ENCODE peak calls at places on chromosomes 13 and 19, in nine cellular contexts. F is psoas muscle, P is IMR-90, E is PC-3, O is A549, A is endodermal cell, K is transverse colon, B is suprapubic skin, J is adrenal gland. V is an unnamed sample. For H3K9me3, the result is how much of the 10 kb centered on the place peaks cover.

GRCh38 chr13:59261928-59262488 is 901.7 kb downstream of the DIAPH3 start:
- DNase-seq in F (no peak), P (peak), E (no peak), O (peak), A (peak), K (no peak), B (no peak), J (no peak), V (no peak)

GRCh38 chr13:111051656-111052232 is 63.4 kb upstream of the ARHGEF7 start:
- DNase-seq in F (no peak), P (no peak), E (no peak), O (no peak), A (no peak), K (no peak), B (no peak), J (no peak), V (no peak)

GRCh38 chr19:38095411-38096308 is 128.4 kb downstream of the DPF1 start:
- DNase-seq in F (peak), P (peak), E (peak), O (peak), A (peak), K (peak), B (peak), J (peak), V (peak)

GRCh38 chr19:50693064-50693975 is 26.3 kb downstream of the SHANK1 start:
- DNase-seq in F (no peak), P (no peak), E (no peak), O (no peak), A (no peak), K (no peak), B (no peak), J (no peak), V (no peak)

GRCh38 chr19:58516964-58517833 is 2.4 kb downstream of the ZBTB45 start:
- DNase-seq in F (no peak), P (no peak), E (no peak), O (no peak), A (no peak), K (no peak), B (no peak), J (no peak), V (no peak)

GRCh38 chr13:43235028-43235427 is 211.6 kb downstream of the DNAJC15 start:
- DNase-seq in F (no peak), P (no peak), E (no peak), O (no peak), A (no peak), K (no peak), B (no peak), J (no peak), V (no peak)

GRCh38 chr19:51489113-51489512 is 10.8 kb downstream of the CEACAM18 start:
- DNase-seq in F (no peak), P (no peak), E (peak), O (no peak), A (no peak), K (no peak), B (no peak), J (no peak), V (no peak)

GRCh38 chr19:38684078-38684861 is 36.8 kb downstream of the ACTN4 start:
- DNase-seq in F (peak), P (peak), E (peak), O (peak), A (peak), K (peak), B (peak), J (peak), V (no peak)

GRCh38 chr19:36115453-36116343 is at the start of gene TBCB:
- DNase-seq in F (peak), P (peak), E (no peak), O (peak), A (no peak), K (peak), B (peak), J (no peak), V (peak)

GRCh38 chr13:44396963-44397580 is 23.4 kb downstream of the SERP2 start:
- DNase-seq in F (no peak), P (peak), E (no peak), O (no peak), A (peak), K (no peak), B (no peak), J (peak), V (no peak)

GRCh38 chr13:114148521-114148855 is 16.1 kb upstream of the RASA3 start:
- DNase-seq in F (no peak), P (no peak), E (no peak), O (no peak), A (no peak), K (peak), B (no peak), J (no peak), V (peak)

GRCh38 chr19:800360-801029 is 3.2 kb downstream of the PTBP1 start:
- DNase-seq in F (peak), P (no peak), E (peak), O (no peak), A (peak), K (peak), B (no peak), J (peak), V (no peak)

GRCh38 chr19:41565384-41565730 is 10.6 kb upstream of the CEACAM21 start:
- DNase-seq in F (no peak), P (no peak), E (no peak), O (no peak), A (no peak), K (no peak), B (no peak), J (no peak), V (no peak)

GRCh38 chr13:111547726-111548273 is 227.4 kb downstream of the TEX29 start:
- DNase-seq in F (no peak), P (no peak), E (no peak), O (no peak), A (no peak), K (no peak), B (no peak), J (no peak), V (no peak)

GRCh38 chr19:45638930-45639729 is at the start of gene EML2:
- DNase-seq in F (peak), P (no peak), E (peak), O (peak), A (peak), K (peak), B (no peak), J (no peak), V (peak)

GRCh38 chr13:78022164-78022877 is 103.7 kb upstream of the EDNRB start:
- DNase-seq in F (no peak), P (peak), E (peak), O (no peak), A (no peak), K (peak), B (no peak), J (peak), V (peak)

GRCh38 chr13:100751826-100752225 is 77.2 kb upstream of the TMTC4 start:
- DNase-seq in F (no peak), P (no peak), E (no peak), O (no peak), A (no peak), K (no peak), B (no peak), J (no peak), V (no peak)

GRCh38 chr19:30167976-30168635 is 204.1 kb upstream of the ZNF536 start:
- DNase-seq in F (no peak), P (no peak), E (no peak), O (no peak), A (no peak), K (no peak), B (no peak), J (no peak), V (no peak)

GRCh38 chr19:55400281-55401087 is 7.1 kb downstream of the UBE2S start:
- DNase-seq in F (no peak), P (no peak), E (no peak), O (no peak), A (peak), K (no peak), B (no peak), J (no peak), V (no peak)

GRCh38 chr19:48490980-48491792 is 20.4 kb downstream of the LMTK3 start:
- DNase-seq in F (no peak), P (no peak), E (peak), O (peak), A (peak), K (peak), B (no peak), J (no peak), V (peak)

GRCh38 chr13:80454245-80454644 is 113.3 kb upstream of the SPRY2 start:
- DNase-seq in F (no peak), P (peak), E (no peak), O (no peak), A (no peak), K (no peak), B (no peak), J (no peak), V (peak)

GRCh38 chr13:66657165-66657895 is 572.8 kb downstream of the PCDH9 start:
- DNase-seq in F (peak), P (peak), E (peak), O (peak), A (no peak), K (no peak), B (peak), J (peak), V (no peak)

GRCh38 chr19:8910775-8911414 is 78.7 kb downstream of the MBD3L1 start:
- DNase-seq in F (no peak), P (no peak), E (no peak), O (no peak), A (no peak), K (no peak), B (no peak), J (no peak), V (no peak)
- H3K9me3 ChIP-seq in F (under half), P (under half), E (under half), O (under half), A (half or more), K (under half), B (under half), J (under half), V (under half)

GRCh38 chr19:34402074-34402600 is 2.1 kb upstream of the PDCD2L start:
- DNase-seq in F (no peak), P (no peak), E (peak), O (peak), A (no peak), K (no peak), B (no peak), J (no peak), V (no peak)

GRCh38 chr19:34399886-34400285 is 4.3 kb upstream of the PDCD2L start:
- DNase-seq in F (no peak), P (no peak), E (no peak), O (no peak), A (no peak), K (no peak), B (no peak), J (no peak), V (no peak)

GRCh38 chr19:34405892-34406660 is 1.9 kb downstream of the PDCD2L start:
- DNase-seq in F (no peak), P (no peak), E (no peak), O (no peak), A (no peak), K (no peak), B (no peak), J (no peak), V (no peak)

GRCh38 chr19:34404109-34404909 is at the start of gene PDCD2L:
- DNase-seq in F (peak), P (peak), E (peak), O (peak), A (peak), K (peak), B (peak), J (peak), V (peak)

DNA sequence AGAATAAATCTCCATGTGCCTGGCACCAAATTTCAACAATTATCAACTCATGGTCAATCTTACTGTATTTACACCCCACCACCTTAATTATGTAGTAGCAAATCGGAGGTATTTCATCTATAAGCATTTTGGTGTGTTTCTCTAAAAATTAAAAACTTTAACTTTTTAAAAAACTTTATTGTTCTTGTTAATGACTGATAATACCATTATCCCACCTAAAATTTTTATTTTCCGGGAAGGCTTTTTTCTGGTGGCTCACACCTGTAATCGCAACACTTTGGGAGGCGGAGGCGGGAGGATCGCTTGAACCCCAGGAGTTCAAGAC is 453 bp upstream of the PDCD2L start:
- DNase-seq in F (no peak), P (no peak), E (no peak), O (no peak), A (no peak), K (no peak), B (no peak), J (no peak), V (no peak)
- H3K27ac ChIP-seq in F (peak), P (peak), E (no peak), O (peak), A (no peak), K (peak), B (peak), J (peak), V (peak)

GRCh38 chr19:19704836-19705235 is 28.1 kb downstream of the ZNF14 start:
- DNase-seq in F (no peak), P (no peak), E (no peak), O (no peak), A (no peak), K (no peak), B (no peak), J (no peak), V (no peak)
- H3K9me3 ChIP-seq in F (half or more), P (half or more), E (under half), O (under half), A (under half), K (half or more), B (half or more), J (under half), V (under half)

GRCh38 chr13:50914301-50914700 is 4.7 kb downstream of the RNASEH2B start:
- DNase-seq in F (no peak), P (no peak), E (no peak), O (no peak), A (no peak), K (no peak), B (no peak), J (no peak), V (no peak)

GRCh38 chr13:50911051-50911690 is 1.6 kb downstream of the RNASEH2B start:
- DNase-seq in F (no peak), P (no peak), E (peak), O (no peak), A (no peak), K (no peak), B (no peak), J (no peak), V (peak)

GRCh38 chr13:50910483-50910805 is 853 bp downstream of the RNASEH2B start:
- DNase-seq in F (no peak), P (peak), E (peak), O (peak), A (peak), K (no peak), B (peak), J (no peak), V (no peak)

GRCh38 chr13:50912851-50913250 is 3.3 kb downstream of the RNASEH2B start:
- DNase-seq in F (no peak), P (peak), E (no peak), O (no peak), A (no peak), K (no peak), B (no peak), J (no peak), V (no peak)

DNA sequence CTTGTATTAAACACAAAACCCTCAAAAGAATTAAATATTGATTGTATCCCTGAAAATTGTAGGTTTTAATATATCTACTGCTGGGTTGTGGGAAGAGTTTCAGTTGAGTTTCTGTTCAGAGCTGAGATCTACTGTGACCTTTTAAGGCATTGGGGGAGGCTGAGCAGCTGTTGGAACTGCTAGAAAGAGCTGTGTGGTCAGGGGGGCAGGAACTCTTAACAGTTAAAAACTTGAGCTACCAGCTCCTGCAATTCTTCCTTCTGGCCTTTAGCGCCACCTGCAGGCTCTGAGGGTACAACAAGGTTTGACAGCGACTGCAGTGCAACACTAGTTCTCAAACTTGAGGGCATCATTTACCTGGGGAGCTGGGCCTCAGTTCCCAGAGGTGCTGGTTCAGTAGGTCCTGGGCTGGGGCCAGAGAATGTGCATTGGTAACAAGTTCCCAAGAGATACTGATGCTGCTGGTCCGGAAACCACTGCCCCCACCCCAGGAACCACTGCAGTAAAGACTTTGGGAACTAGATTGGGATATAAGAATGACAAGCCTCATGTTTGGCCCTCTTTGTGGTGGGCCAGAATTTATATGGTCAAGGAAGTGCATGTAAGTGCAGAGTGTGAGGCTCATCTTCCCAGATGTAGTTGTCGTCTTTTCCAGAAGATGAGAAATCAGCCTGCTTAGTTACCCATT is 2.5 kb downstream of the RNASEH2B start:
- DNase-seq in F (peak), P (peak), E (peak), O (peak), A (peak), K (peak), B (peak), J (peak), V (peak)
- H3K27ac ChIP-seq in F (no peak), P (no peak), E (no peak), O (no peak), A (no peak), K (peak), B (no peak), J (no peak), V (peak)

GRCh38 chr13:27822258-27822872 is 30.1 kb downstream of the GSX1 start:
- DNase-seq in F (no peak), P (no peak), E (no peak), O (no peak), A (no peak), K (no peak), B (no peak), J (no peak), V (no peak)
- H3K9me3 ChIP-seq in F (under half), P (under half), E (under half), O (under half), A (under half), K (under half), B (under half), J (under half), V (under half)

GRCh38 chr19:8311461-8312260 is 3.5 kb upstream of the CD320 start:
- DNase-seq in F (peak), P (no peak), E (peak), O (no peak), A (no peak), K (peak), B (peak), J (peak), V (no peak)

GRCh38 chr19:8319807-8320520 is 1.2 kb downstream of the NDUFA7 start:
- DNase-seq in F (peak), P (no peak), E (no peak), O (no peak), A (no peak), K (no peak), B (no peak), J (no peak), V (no peak)

GRCh38 chr19:8321067-8321759 is at the start of the genes NDUFA7 and RPS28:
- DNase-seq in F (peak), P (peak), E (peak), O (peak), A (peak), K (peak), B (peak), J (peak), V (peak)

GRCh38 chr19:8320564-8321066 is 560 bp downstream of the NDUFA7 start:
- DNase-seq in F (no peak), P (no peak), E (no peak), O (no peak), A (peak), K (no peak), B (no peak), J (no peak), V (no peak)

GRCh38 chr19:8316351-8317125 is 4.6 kb downstream of the NDUFA7 start:
- DNase-seq in F (no peak), P (no peak), E (no peak), O (no peak), A (no peak), K (no peak), B (no peak), J (no peak), V (no peak)
- H3K27ac ChIP-seq in F (no peak), P (no peak), E (no peak), O (no peak), A (no peak), K (no peak), B (no peak), J (no peak), V (no peak)

V was measured in naive thymus-derived CD4-positive, alpha-beta T cell.